ENCODE peak calls at places on chromosomes 2 and 18, in four cellular contexts. One of them, this sample, is unnamed.

GRCh38 chr2:176285321-176285720 is 16.1 kb downstream of the MTX2 start:
- DNase-seq in K562: no peak
- DNase-seq in A549: no peak
- DNase-seq in HepG2: no peak
- DNase-seq in this sample: no peak

GRCh38 chr18:79405781-79406575 is 10.2 kb downstream of the NFATC1 start:
- DNase-seq in K562: no peak
- DNase-seq in A549: no peak
- DNase-seq in HepG2: no peak
- DNase-seq in this sample: no peak

GRCh38 chr2:111522231-111522768 is 361.7 kb downstream of the ANAPC1 start:
- DNase-seq in K562: no peak
- DNase-seq in A549: no peak
- DNase-seq in HepG2: peak
- DNase-seq in this sample: peak

GRCh38 chr2:120594856-120595685 is 140.6 kb upstream of the GLI2 start:
- DNase-seq in K562: peak
- DNase-seq in A549: peak
- DNase-seq in HepG2: no peak
- DNase-seq in this sample: no peak

GRCh38 chr2:54274781-54275242 is 18.8 kb upstream of the TSPYL6 start:
- DNase-seq in K562: no peak
- DNase-seq in A549: no peak
- DNase-seq in HepG2: no peak
- DNase-seq in this sample: peak

GRCh38 chr18:27413495-27414401 is 228.6 kb upstream of the CHST9 start:
- DNase-seq in K562: no peak
- DNase-seq in A549: no peak
- DNase-seq in HepG2: no peak
- DNase-seq in this sample: no peak

GRCh38 chr2:103138123-103138886 is 376.5 kb downstream of the TMEM182 start:
- DNase-seq in K562: no peak
- DNase-seq in A549: no peak
- DNase-seq in HepG2: no peak
- DNase-seq in this sample: no peak

GRCh38 chr2:147910990-147911473 is 66.2 kb downstream of the ACVR2A start:
- DNase-seq in K562: peak
- DNase-seq in A549: no peak
- DNase-seq in HepG2: peak
- DNase-seq in this sample: peak

GRCh38 chr18:50720281-50720680 is 99.5 kb downstream of the MRO start:
- DNase-seq in K562: no peak
- DNase-seq in A549: no peak
- DNase-seq in HepG2: no peak
- DNase-seq in this sample: no peak

GRCh38 chr2:237012577-237013237 is 73.0 kb upstream of the COPS8 start:
- DNase-seq in K562: no peak
- DNase-seq in A549: no peak
- DNase-seq in HepG2: no peak
- DNase-seq in this sample: peak

GRCh38 chr2:26043862-26044736 is 10.2 kb downstream of the RAB10 start:
- DNase-seq in K562: no peak
- DNase-seq in A549: no peak
- DNase-seq in HepG2: peak
- DNase-seq in this sample: no peak

GRCh38 chr2:100140582-100140981 is 1.8 kb downstream of the AFF3 start:
- DNase-seq in K562: no peak
- DNase-seq in A549: no peak
- DNase-seq in HepG2: no peak
- DNase-seq in this sample: no peak

GRCh38 chr2:157107877-157108276 is 149.6 kb upstream of the GALNT5 start:
- DNase-seq in K562: no peak
- DNase-seq in A549: no peak
- DNase-seq in HepG2: no peak
- DNase-seq in this sample: peak

GRCh38 chr2:121529439-121530209 is 1.1 kb upstream of the RNU4ATAC start:
- DNase-seq in K562: peak
- DNase-seq in A549: peak
- DNase-seq in HepG2: peak
- DNase-seq in this sample: peak

GRCh38 chr2:64145760-64146159 is 1.5 kb upstream of the PELI1 start:
- DNase-seq in K562: no peak
- DNase-seq in A549: no peak
- DNase-seq in HepG2: no peak
- DNase-seq in this sample: no peak

GRCh38 chr2:147863835-147864234 is 19.0 kb downstream of the ACVR2A start:
- DNase-seq in K562: no peak
- DNase-seq in A549: no peak
- DNase-seq in HepG2: no peak
- DNase-seq in this sample: no peak

GRCh38 chr2:80302465-80303005 is 2.0 kb downstream of the LRRTM1 start:
- DNase-seq in K562: no peak
- DNase-seq in A549: no peak
- DNase-seq in HepG2: no peak
- DNase-seq in this sample: no peak

GRCh38 chr2:25174192-25174861 is 5.9 kb upstream of the POMC start:
- DNase-seq in K562: no peak
- DNase-seq in A549: no peak
- DNase-seq in HepG2: no peak
- DNase-seq in this sample: no peak

GRCh38 chr2:174485763-174486613 is 841 bp downstream of the GPR155 start:
- DNase-seq in K562: peak
- DNase-seq in A549: no peak
- DNase-seq in HepG2: no peak
- DNase-seq in this sample: peak

GRCh38 chr2:128388414-128389032 is 69.9 kb upstream of the HS6ST1 start:
- DNase-seq in K562: no peak
- DNase-seq in A549: no peak
- DNase-seq in HepG2: no peak
- DNase-seq in this sample: peak

GRCh38 chr18:57909620-57910019 is 106.5 kb upstream of the ATP8B1 start:
- DNase-seq in K562: no peak
- DNase-seq in A549: no peak
- DNase-seq in HepG2: no peak
- DNase-seq in this sample: no peak

GRCh38 chr2:173749315-173749714 is 215.9 kb downstream of the SP3 start:
- DNase-seq in K562: no peak
- DNase-seq in A549: peak
- DNase-seq in HepG2: peak
- DNase-seq in this sample: peak

GRCh38 chr2:126900646-126901319 is 2.1 kb downstream of the TEX51 start:
- DNase-seq in K562: no peak
- DNase-seq in A549: no peak
- DNase-seq in HepG2: no peak
- DNase-seq in this sample: no peak

GRCh38 chr2:145635706-145636427 is 1115.9 kb upstream of the ZEB2 start:
- DNase-seq in K562: no peak
- DNase-seq in A549: no peak
- DNase-seq in HepG2: no peak
- DNase-seq in this sample: peak

GRCh38 chr2:145626301-145626700 is 1106.4 kb upstream of the ZEB2 start:
- DNase-seq in K562: no peak
- DNase-seq in A549: no peak
- DNase-seq in HepG2: no peak
- DNase-seq in this sample: no peak

DNA sequence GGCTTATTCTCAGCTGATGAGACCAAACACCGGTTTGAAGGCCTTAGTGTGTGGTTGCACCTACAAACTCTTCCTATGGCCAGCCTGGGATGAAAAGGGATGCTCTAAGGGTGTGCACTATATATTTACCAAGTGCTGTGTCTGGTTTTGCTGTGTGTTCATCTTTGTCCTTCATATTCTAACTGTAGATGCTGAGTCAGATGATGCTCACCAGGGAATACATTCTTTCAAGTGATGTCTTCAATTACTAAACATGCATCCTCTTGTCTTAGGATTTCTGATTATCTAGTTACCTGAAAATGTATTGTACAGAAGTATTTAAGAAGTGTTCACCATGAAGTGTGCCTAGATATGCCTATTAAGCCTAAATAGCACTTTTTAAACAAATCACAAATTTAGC is 1111.6 kb upstream of the ZEB2 start:
- DNase-seq in K562: no peak
- DNase-seq in A549: no peak
- DNase-seq in HepG2: no peak
- DNase-seq in this sample: peak
- TF ChIP-seq MAFK in K562: no peak
- TF ChIP-seq MAFK in A549: peak
- TF ChIP-seq MAFK in HepG2: no peak
- TF ChIP-seq MAFK in this sample: peak

GRCh38 chr2:38763728-38764127 is 12.6 kb upstream of the SRSF7 start:
- DNase-seq in K562: no peak
- DNase-seq in A549: no peak
- DNase-seq in HepG2: no peak
- DNase-seq in this sample: no peak

GRCh38 chr2:38765551-38765950 is 12.5 kb upstream of the GEMIN6 start:
- DNase-seq in K562: no peak
- DNase-seq in A549: no peak
- DNase-seq in HepG2: no peak
- DNase-seq in this sample: peak

GRCh38 chr2:38763226-38763625 is 12.1 kb upstream of the SRSF7 start:
- DNase-seq in K562: no peak
- DNase-seq in A549: no peak
- DNase-seq in HepG2: no peak
- DNase-seq in this sample: no peak

GRCh38 chr2:38765149-38765548 is 12.9 kb upstream of the GEMIN6 start:
- DNase-seq in K562: no peak
- DNase-seq in A549: no peak
- DNase-seq in HepG2: no peak
- DNase-seq in this sample: peak
- TF ChIP-seq SMC3 in K562: no peak
- TF ChIP-seq SMC3 in A549: no peak
- TF ChIP-seq SMC3 in HepG2: no peak
- TF ChIP-seq SMC3 in this sample: no peak

DNA sequence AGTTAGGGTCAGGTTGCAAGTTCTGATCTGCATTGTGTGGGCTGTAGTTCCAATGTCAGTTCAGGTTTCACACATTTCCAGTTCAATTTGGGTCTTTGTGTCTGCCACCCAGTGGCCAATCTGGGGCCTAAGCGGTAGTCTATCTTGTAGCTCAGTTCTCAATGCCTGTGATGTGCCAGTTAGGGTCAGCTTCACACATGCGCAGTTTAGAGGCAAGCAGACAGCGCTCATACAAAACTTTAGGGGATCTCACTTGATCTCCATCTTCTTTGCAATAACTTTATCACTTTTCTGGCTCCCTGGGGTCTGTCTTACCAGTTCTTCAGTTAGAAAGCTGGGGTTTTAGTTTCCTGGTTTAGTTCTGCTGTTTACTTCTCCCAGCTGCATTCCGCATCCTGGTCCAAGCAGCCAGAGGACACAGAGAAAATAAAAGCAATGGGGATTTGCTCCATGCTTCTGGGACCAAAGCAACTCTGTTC is 11.0 kb upstream of the ZNF24 start:
- DNase-seq in K562: peak
- DNase-seq in A549: no peak
- DNase-seq in HepG2: peak
- DNase-seq in this sample: peak
- TF ChIP-seq MAFK in K562: no peak
- TF ChIP-seq MAFK in A549: no peak
- TF ChIP-seq MAFK in HepG2: no peak
- TF ChIP-seq MAFK in this sample: peak

GRCh38 chr18:30175061-30175574 is 867.4 kb downstream of the DSC3 start:
- DNase-seq in K562: no peak
- DNase-seq in A549: no peak
- DNase-seq in HepG2: no peak
- DNase-seq in this sample: no peak

GRCh38 chr18:30175621-30176225 is 866.8 kb downstream of the DSC3 start:
- DNase-seq in K562: no peak
- DNase-seq in A549: no peak
- DNase-seq in HepG2: no peak
- DNase-seq in this sample: no peak

DNA sequence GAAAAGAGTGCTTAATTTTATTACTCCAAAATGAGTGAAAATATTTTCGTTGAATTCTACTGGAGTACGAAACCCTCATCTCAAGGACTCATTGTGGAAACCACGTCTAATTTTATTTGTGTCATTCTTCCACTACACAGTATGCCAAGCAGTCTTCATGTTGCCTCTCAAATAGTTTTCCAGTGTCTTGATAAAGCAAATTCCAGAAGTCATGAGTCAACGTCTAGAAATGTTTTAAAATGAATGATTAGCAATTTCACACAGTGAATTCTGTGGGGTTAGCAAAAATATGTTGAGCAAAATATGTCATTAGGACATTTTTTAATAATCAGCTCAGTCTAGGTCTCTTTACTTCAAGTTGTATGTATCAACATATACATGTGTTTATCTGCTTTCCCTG is 865.5 kb downstream of the DSC3 start:
- DNase-seq in K562: no peak
- DNase-seq in A549: no peak
- DNase-seq in HepG2: no peak
- DNase-seq in this sample: no peak
- TF ChIP-seq SMC3 in K562: no peak
- TF ChIP-seq SMC3 in A549: no peak
- TF ChIP-seq SMC3 in HepG2: no peak
- TF ChIP-seq SMC3 in this sample: no peak

GRCh38 chr2:62492048-62492447 is 13.9 kb downstream of the TMEM17 start:
- DNase-seq in K562: no peak
- DNase-seq in A549: no peak
- DNase-seq in HepG2: peak
- DNase-seq in this sample: no peak
- TF ChIP-seq MAFK in K562: no peak
- TF ChIP-seq MAFK in A549: no peak
- TF ChIP-seq MAFK in HepG2: no peak
- TF ChIP-seq MAFK in this sample: no peak

GRCh38 chr2:97769308-97769707 is 55.9 kb downstream of the ZAP70 start:
- DNase-seq in K562: no peak
- DNase-seq in A549: no peak
- DNase-seq in HepG2: no peak
- DNase-seq in this sample: no peak

GRCh38 chr2:97775074-97775473 is 61.7 kb downstream of the ZAP70 start:
- DNase-seq in K562: no peak
- DNase-seq in A549: no peak
- DNase-seq in HepG2: no peak
- DNase-seq in this sample: no peak

GRCh38 chr2:97770450-97770849 is 57.1 kb downstream of the ZAP70 start:
- DNase-seq in K562: no peak
- DNase-seq in A549: no peak
- DNase-seq in HepG2: no peak
- DNase-seq in this sample: no peak

GRCh38 chr2:97779141-97779540 is 65.8 kb downstream of the ZAP70 start:
- DNase-seq in K562: peak
- DNase-seq in A549: no peak
- DNase-seq in HepG2: no peak
- DNase-seq in this sample: no peak

DNA sequence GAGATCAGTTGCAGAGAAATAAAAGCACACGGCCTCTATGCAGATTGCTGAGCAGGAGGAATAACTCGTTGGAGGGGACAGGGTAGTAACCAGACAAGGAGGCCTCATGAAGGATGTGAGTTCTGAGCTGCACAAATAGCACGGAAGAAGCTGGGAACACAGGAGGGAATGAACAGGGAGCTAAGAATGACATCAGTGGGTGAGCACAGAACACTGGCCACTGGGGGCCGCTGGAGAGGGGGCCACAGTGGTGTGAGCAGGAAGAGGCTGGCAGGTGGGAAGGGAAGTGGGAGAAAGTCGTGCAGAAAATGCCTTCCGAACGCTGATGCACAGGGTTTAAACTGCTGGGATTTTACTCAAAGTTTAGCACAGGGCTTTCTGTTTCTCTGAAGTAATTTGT is 61.0 kb downstream of the ZAP70 start:
- DNase-seq in K562: peak
- DNase-seq in A549: no peak
- DNase-seq in HepG2: peak
- DNase-seq in this sample: no peak
- TF ChIP-seq SMC3 in K562: no peak
- TF ChIP-seq SMC3 in A549: no peak
- TF ChIP-seq SMC3 in HepG2: peak
- TF ChIP-seq SMC3 in this sample: no peak

This sample was measured in IMR-90.